ENCODE peak calls at places on chromosomes 6 and 20, in seven cellular contexts. O is Caco-2, U is fibroblast of mammary gland, J is brain microvascular endothelial cell, B is bronchial epithelial cell, A is ovary, V is mesendoderm. Q is an unnamed sample.

GRCh38 chr6:170174124-170174770 is 116.6 kb downstream of the DLL1 start:
- DNase-seq in O (no peak), U (no peak), J (no peak), B (no peak), A (peak; percentile 63), V (no peak), Q (no peak)

GRCh38 chr6:4381379-4381778 is 246.0 kb upstream of the ECI2 start:
- DNase-seq in O (no peak), U (peak; percentile 74), J (peak; percentile 61), B (peak; percentile 19), A (no peak), V (no peak), Q (no peak)

GRCh38 chr6:109069746-109070145 is 24.9 kb downstream of the SESN1 start:
- DNase-seq in O (no peak), U (no peak), J (no peak), B (no peak), A (no peak), V (no peak), Q (no peak)

GRCh38 chr6:52500268-52501129 is 76.4 kb downstream of the TRAM2 start:
- DNase-seq in O (no peak), U (no peak), J (no peak), B (no peak), A (no peak), V (no peak), Q (no peak)

GRCh38 chr6:99151634-99152344 is 197.7 kb downstream of the FAXC start:
- DNase-seq in O (peak; percentile 69), U (peak; percentile 33), J (peak; percentile 43), B (peak; percentile 46), A (no peak), V (peak; percentile 76), Q (no peak)

GRCh38 chr6:106591111-106591825 is 38.0 kb downstream of the RTN4IP1 start:
- DNase-seq in O (no peak), U (peak; percentile 88), J (peak; percentile 62), B (peak; percentile 78), A (no peak), V (peak; percentile 44), Q (peak; percentile 63)

GRCh38 chr20:59598625-59599310 is 5.6 kb upstream of the PHACTR3 start:
- DNase-seq in O (peak; percentile 79), U (peak; percentile 24), J (no peak), B (peak; percentile 8), A (no peak), V (peak; percentile 52), Q (no peak)

GRCh38 chr6:26032387-26033131 is 54.7 kb upstream of the HFE start:
- DNase-seq in O (peak; percentile 37), U (peak; percentile 35), J (peak; percentile 22), B (peak; percentile 54), A (no peak), V (peak; percentile 77), Q (no peak)

GRCh38 chr6:13810688-13811446 is 3.5 kb downstream of the MCUR1 start:
- DNase-seq in O (no peak), U (no peak), J (no peak), B (no peak), A (no peak), V (no peak), Q (no peak)

GRCh38 chr6:45507156-45507555 is 129.4 kb upstream of the SUPT3H start:
- DNase-seq in O (no peak), U (no peak), J (no peak), B (peak; percentile 92), A (no peak), V (no peak), Q (no peak)

GRCh38 chr6:122651604-122652003 is 41.4 kb downstream of the PKIB start:
- DNase-seq in O (no peak), U (no peak), J (peak; percentile 29), B (no peak), A (no peak), V (no peak), Q (no peak)

DNA sequence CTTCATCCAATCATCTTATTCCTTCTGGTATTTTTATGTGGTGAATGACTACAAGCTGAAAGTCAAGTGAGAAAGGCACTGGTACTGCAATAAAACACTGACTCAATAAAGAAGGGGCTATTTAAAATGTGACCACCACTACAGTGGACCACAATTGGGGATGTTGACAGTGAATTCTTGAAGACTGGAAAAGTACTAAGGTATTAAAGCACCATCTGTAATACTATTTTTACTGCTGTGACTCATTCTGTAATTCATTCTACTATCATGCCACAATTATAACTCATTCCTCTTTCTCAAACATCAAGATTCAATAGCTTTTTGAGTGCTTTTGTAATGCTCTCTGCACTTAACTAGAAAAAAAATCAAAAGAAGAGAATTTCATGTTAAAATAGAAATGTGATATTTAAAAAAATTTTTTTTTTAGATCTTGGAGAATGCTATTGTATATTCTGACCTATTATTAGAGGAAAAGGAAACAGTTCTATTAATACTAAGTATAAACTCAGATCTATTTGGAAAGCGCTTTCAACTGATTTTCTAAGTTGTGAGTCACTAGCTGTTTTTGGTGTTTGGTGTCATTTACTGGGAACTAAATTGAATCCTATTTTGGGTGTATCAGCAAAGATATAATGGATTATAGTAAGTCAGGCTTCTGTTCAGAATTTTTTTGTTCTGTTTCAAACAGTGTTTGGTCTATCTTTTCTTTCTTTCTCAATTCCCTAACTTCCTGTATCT is 104.7 kb upstream of the TMEM170B start:
- DNase-seq in O (no peak), U (peak; percentile 82), J (peak; percentile 32), B (peak; percentile 90), A (no peak), V (no peak), Q (peak; percentile 98)
- H3K4me3 ChIP-seq in O (no peak overlapping the region), U (no peak overlapping the region), J (no peak overlapping the region), B (no peak overlapping the region), A (no peak overlapping the region), V (no peak overlapping the region), Q (no peak overlapping the region)

DNA sequence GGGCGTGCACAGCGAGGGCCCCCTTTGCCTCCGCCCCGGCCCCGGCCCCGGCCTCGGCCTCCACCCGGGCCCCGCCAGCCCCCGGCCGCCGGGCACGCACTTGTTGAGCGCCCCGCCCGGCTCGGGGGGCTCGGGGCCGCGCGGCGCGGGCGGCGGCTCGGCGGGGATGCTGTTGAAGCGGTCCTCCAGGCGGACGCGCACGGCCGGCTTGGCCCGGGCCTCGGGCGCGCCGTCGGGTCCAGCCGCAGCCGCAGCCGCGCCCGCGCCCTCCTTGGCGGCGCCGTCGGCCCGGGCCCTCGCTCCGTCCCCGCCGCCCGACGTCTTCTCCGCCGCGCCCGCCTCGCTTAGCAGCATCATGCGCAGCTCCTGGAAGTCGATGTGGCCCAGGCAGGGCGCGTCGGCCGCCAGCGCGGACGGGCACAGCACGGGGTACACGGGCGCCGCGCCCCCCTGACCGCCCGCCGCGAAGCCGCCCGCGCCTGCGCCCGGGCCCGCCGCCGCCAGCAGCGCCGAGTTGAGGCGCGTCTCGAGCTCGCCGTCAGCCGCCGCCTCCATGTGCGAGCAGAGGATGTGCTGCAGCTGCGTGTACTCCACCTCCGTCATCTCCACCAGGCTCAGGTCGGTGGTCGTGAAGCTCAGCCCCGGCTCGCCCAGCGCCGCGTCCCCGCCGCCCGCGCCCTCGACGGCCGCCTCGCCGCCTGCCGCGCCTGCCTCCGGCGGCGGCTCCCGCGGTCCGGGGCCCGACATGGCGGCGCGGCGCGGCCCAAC is 514 bp downstream of the TCFL5 start:
- DNase-seq in O (peak; percentile 68), U (no peak), J (no peak), B (no peak), A (peak; percentile 67), V (no peak), Q (no peak)
- H3K4me3 ChIP-seq in O (peak overlapping the region; percentile 85), U (peak overlapping the region; percentile 55), J (peak overlapping the region; percentile 55), B (peak overlapping the region; percentile 53), A (peak overlapping the region; percentile 43), V (peak overlapping the region; percentile 64), Q (peak overlapping the region; percentile 59)

GRCh38 chr6:158044525-158044888 is 62.8 kb downstream of the SYNJ2 start:
- DNase-seq in O (no peak), U (no peak), J (no peak), B (no peak), A (no peak), V (no peak), Q (no peak)
- H3K4me3 ChIP-seq in O (no peak overlapping the region), U (no peak overlapping the region), J (no peak overlapping the region), B (no peak overlapping the region), A (no peak overlapping the region), V (no peak overlapping the region), Q (no peak overlapping the region)

GRCh38 chr6:100458841-100459154 is 5.9 kb downstream of the SIM1 start:
- DNase-seq in O (no peak), U (no peak), J (no peak), B (no peak), A (no peak), V (no peak), Q (no peak)
- H3K4me3 ChIP-seq in O (no peak overlapping the region), U (no peak overlapping the region), J (no peak overlapping the region), B (no peak overlapping the region), A (no peak overlapping the region), V (no peak overlapping the region), Q (peak overlapping the region; percentile 74)

DNA sequence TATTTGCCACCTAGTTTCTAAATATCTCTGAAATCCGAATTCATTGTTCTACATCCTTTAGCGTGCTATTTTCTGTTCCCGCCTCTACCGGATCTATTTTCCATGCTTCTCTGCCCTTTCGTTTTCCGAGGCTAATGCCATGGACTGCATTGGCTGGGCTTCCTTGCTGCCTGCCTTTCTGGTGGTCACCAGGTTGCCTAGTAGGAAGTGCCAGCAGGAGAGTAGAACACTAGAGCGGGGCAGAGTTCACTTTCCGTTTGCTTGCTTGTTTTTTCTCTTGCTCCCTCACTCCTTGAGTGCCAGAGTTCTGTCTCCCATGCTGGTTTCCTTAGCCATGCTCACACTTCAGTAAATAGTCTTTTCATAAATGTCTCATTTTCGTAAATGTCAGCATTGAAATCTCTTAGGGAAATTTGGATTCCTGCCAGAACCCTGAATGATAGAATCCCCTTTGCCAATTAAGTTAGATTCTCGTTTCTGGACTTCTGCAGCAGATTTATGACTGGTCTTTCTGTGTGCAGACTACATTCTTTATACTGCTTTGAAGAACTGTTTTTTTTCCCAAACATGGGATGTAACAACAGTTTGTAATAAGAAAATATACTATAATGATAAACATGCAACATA is 63.9 kb downstream of the FAM83B start:
- DNase-seq in O (no peak), U (no peak), J (no peak), B (no peak), A (no peak), V (no peak), Q (no peak)
- H3K4me3 ChIP-seq in O (no peak overlapping the region), U (no peak overlapping the region), J (no peak overlapping the region), B (no peak overlapping the region), A (no peak overlapping the region), V (no peak overlapping the region), Q (no peak overlapping the region)

DNA sequence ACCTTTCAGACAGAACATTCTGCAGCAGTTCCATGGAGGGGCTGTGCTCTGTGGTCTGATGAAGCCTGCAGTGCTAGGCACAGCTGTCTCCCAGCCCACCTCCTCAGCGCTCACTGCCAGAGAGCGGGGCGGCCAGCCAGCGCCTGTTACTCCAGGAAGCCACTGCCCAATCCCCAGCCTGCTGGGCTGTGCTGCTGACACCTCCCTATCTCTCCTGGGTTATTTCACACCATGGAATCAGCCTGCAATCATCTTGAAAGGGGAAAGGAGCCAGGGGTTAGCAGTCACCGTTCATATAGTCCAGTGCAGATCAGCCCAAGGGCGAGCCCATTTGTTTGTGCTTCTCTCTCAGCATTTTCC is 46.3 kb upstream of the NHSL1 start:
- DNase-seq in O (peak; percentile 38), U (peak; percentile 39), J (peak; percentile 74), B (no peak), A (peak; percentile 37), V (peak; percentile 98), Q (no peak)
- H3K4me3 ChIP-seq in O (no peak overlapping the region), U (peak overlapping the region; percentile 43), J (peak overlapping the region; percentile 45), B (no peak overlapping the region), A (no peak overlapping the region), V (no peak overlapping the region), Q (peak overlapping the region; percentile 28)